ENCODE peak calls at places on chromosomes 12 and 14, in eight cellular contexts. M is CD4-positive, alpha-beta memory T cell; T is colonic mucosa; A is CD8-positive, alpha-beta memory T cell; Q is A549; Z is tibial nerve; B is CD8-positive, alpha-beta T cell; F is fibroblast of lung. P is an unnamed sample.
A peak's percentile ranks its signal among the peaks of the same experiment; 100 is the strongest.

GRCh38 chr12:4899361-4899760 is 10.3 kb upstream of the KCNA1 start:
- DNase-seq in T (no peak), Z (no peak), B (no peak), A (no peak), M (no peak), Q (no peak), F (no peak), P (no peak)

GRCh38 chr12:70052931-70053497 is 190.2 kb upstream of the CNOT2 start:
- DNase-seq in T (peak; percentile 73), F (peak; percentile 93), B (no peak), Q (peak; percentile 81), M (no peak), Z (no peak), A (no peak), P (peak; percentile 40)

GRCh38 chr12:58920102-58920955 is at the start of gene LRIG3:
- DNase-seq in F (peak; percentile 93), T (peak; percentile 93), B (no peak), M (no peak), Z (peak; percentile 87), Q (peak; percentile 90), A (no peak), P (peak; percentile 74)

GRCh38 chr14:64147126-64147790 is 146.9 kb downstream of the ESR2 start:
- DNase-seq in B (no peak), T (no peak), A (no peak), F (peak; percentile 29), Q (no peak), Z (no peak), M (no peak), P (no peak)

GRCh38 chr12:40038619-40039018 is 67.3 kb downstream of the SLC2A13 start:
- DNase-seq in T (no peak), Z (no peak), Q (no peak), B (no peak), M (no peak), A (no peak), F (no peak), P (no peak)

GRCh38 chr14:75454963-75455546 is 27.2 kb downstream of the JDP2 start:
- DNase-seq in B (no peak), A (no peak), M (no peak), Z (peak; percentile 65), T (no peak), F (peak; percentile 77), Q (peak; percentile 31), P (peak; percentile 89)

GRCh38 chr12:54369597-54370217 is 5.4 kb upstream of the GPR84 start:
- DNase-seq in A (no peak), Q (no peak), T (no peak), B (no peak), M (no peak), Z (no peak), F (no peak), P (no peak)

GRCh38 chr14:50935126-50936090 is 8.9 kb downstream of the PYGL start:
- DNase-seq in Q (no peak), A (no peak), T (peak; percentile 7), M (no peak), Z (no peak), F (no peak), B (no peak), P (no peak)

GRCh38 chr14:55721353-55721752 is 141.3 kb downstream of the KTN1 start:
- DNase-seq in T (no peak), Z (no peak), M (no peak), B (no peak), Q (peak; percentile 26), A (no peak), F (peak; percentile 90), P (peak; percentile 80)

GRCh38 chr14:26466862-26467261 is 131.0 kb downstream of the NOVA1 start:
- DNase-seq in A (no peak), F (no peak), Z (no peak), Q (no peak), T (no peak), M (no peak), B (no peak), P (no peak)

GRCh38 chr12:27305673-27306504 is 26.7 kb upstream of the BMAL2 start:
- DNase-seq in F (peak; percentile 78), Z (no peak), Q (peak; percentile 49), T (no peak), B (no peak), M (peak; percentile 34), A (no peak), P (no peak)

GRCh38 chr12:124347805-124348658 is 53.1 kb downstream of the RFLNA start:
- DNase-seq in A (peak; percentile 9), T (no peak), B (no peak), F (no peak), Q (no peak), M (peak; percentile 8), Z (no peak), P (no peak)

GRCh38 chr14:24138396-24139271 is 2.6 kb downstream of the PSME1 start:
- DNase-seq in B (no peak), Z (no peak), Q (no peak), F (no peak), T (no peak), M (no peak), A (no peak), P (no peak)
- H3K4me1 ChIP-seq in B (peaks cover 44% of the 10 kb centered on the region), Z (peaks cover 67% of the 10 kb centered on the region), Q (peaks cover 37% of the 10 kb centered on the region), F (peaks cover 7% of the 10 kb centered on the region), T (peaks cover 25% of the 10 kb centered on the region), M (peaks cover 59% of the 10 kb centered on the region), A (peaks cover 39% of the 10 kb centered on the region), P (peaks cover 56% of the 10 kb centered on the region)

DNA sequence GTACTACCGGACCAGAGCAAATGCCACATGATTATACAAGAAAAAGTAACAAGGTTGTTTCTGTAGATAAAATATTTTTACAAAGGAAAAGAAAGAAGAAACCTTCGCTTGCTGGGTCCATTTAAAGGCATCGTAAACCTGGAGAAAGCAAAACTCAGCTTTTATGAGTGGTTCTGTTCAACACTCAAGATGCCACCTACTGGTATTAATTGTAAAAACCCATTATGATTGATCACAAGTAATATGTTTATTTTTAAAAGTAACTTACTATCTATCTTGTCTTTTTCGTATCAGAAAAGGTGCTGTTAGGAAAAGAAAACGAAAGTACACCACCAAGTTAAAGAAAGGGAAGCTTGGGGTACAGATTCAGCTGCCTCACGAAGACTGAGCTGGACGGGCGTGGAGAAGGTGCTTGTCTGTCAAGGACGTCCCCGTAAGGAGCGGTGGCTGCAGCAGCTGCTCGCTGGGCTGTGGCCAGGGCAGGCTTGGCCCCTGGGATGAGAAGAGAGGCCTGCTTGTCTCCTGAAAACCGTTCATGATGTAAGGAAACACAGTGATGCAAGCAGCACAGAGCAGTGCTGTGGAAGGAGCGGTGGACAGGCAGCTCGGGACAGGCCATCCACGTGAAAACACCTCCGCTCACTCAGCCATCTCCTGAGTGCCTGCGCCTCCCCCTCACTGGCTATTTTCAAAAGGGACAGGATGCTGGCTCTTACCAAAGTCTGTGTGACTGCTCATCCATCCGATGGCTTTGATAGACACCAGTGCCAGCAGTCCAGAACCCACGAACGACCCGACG is 25.0 kb downstream of the SLC15A4 start:
- DNase-seq in A (no peak), Q (no peak), T (no peak), Z (no peak), M (no peak), B (no peak), F (no peak), P (no peak)
- H3K4me1 ChIP-seq in A (peaks cover 45% of the 10 kb centered on the region), Q (no peaks in the 10 kb centered on the region), T (no peaks in the 10 kb centered on the region), Z (peaks cover 7% of the 10 kb centered on the region), M (no peaks in the 10 kb centered on the region), B (peaks cover 42% of the 10 kb centered on the region), F (peaks cover 4% of the 10 kb centered on the region), P (peaks cover 6% of the 10 kb centered on the region)

DNA sequence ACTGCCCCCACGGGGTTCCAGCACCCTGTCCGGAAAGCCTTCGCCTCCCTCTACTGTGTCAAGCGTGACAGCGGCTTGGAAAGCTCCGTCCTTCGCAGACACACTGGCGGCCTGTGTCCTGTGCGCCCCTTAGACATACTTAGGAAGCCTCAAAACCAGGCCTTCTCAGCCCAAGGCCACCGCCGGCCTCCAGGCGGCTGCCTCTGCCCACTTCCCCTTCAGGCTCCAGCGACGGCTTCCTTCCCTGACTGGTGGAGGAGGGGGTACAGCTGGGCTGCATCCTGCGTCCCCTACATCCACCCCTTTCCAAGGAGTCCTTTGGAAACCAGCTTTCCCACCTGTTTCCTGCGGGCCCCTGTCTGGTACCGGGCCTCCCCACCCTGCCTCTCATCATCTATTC is 2.5 kb upstream of the CACNA2D4 start:
- DNase-seq in T (peak; percentile 24), M (no peak), Q (no peak), B (no peak), F (no peak), A (no peak), Z (no peak), P (peak; percentile 17)
- H3K4me1 ChIP-seq in T (no peaks in the 10 kb centered on the region), M (peaks cover 20% of the 10 kb centered on the region), Q (no peaks in the 10 kb centered on the region), B (peaks cover 21% of the 10 kb centered on the region), F (no peaks in the 10 kb centered on the region), A (peaks cover 14% of the 10 kb centered on the region), Z (peaks cover 11% of the 10 kb centered on the region), P (peaks cover 6% of the 10 kb centered on the region)

GRCh38 chr12:100767371-100767770 is 27.2 kb upstream of the ANO4 start:
- DNase-seq in A (no peak), T (no peak), Z (no peak), M (no peak), B (no peak), Q (no peak), F (no peak), P (no peak)

GRCh38 chr12:100767950-100768349 is 26.6 kb upstream of the ANO4 start:
- DNase-seq in F (no peak), A (no peak), Z (no peak), T (no peak), M (no peak), B (no peak), Q (no peak), P (no peak)
- H3K4me1 ChIP-seq in F (no peaks in the 10 kb centered on the region), A (no peaks in the 10 kb centered on the region), Z (no peaks in the 10 kb centered on the region), T (no peaks in the 10 kb centered on the region), M (no peaks in the 10 kb centered on the region), B (no peaks in the 10 kb centered on the region), Q (no peaks in the 10 kb centered on the region), P (no peaks in the 10 kb centered on the region)

GRCh38 chr12:110741371-110741770 is 1.3 kb downstream of the PPP1CC start:
- DNase-seq in A (no peak), Q (no peak), Z (no peak), F (no peak), B (no peak), T (peak; percentile 47), M (peak; percentile 39), P (peak; percentile 35)
- H3K4me1 ChIP-seq in A (peaks cover 44% of the 10 kb centered on the region), Q (peaks cover 55% of the 10 kb centered on the region), Z (peaks cover 76% of the 10 kb centered on the region), F (peaks cover 8% of the 10 kb centered on the region), B (peaks cover 44% of the 10 kb centered on the region), T (peaks cover 13% of the 10 kb centered on the region), M (peaks cover 48% of the 10 kb centered on the region), P (peaks cover 60% of the 10 kb centered on the region)

P was measured in adrenal gland.